ENCODE peak calls at places on chromosomes 5 and 9, in six cellular contexts. One of them, this sample, is unnamed.

GRCh38 chr9:18347381-18348084 is 126.4 kb upstream of the ADAMTSL1 start:
- DNase-seq in brain microvascular endothelial cell: no peak
- DNase-seq in endothelial cell: no peak
- DNase-seq in PC-3: no peak
- DNase-seq in cardiac fibroblast: no peak
- DNase-seq in neural crest cell: no peak
- DNase-seq in this sample: no peak

GRCh38 chr9:18438300-18438925 is 35.5 kb upstream of the ADAMTSL1 start:
- DNase-seq in brain microvascular endothelial cell: peak; percentile 50
- DNase-seq in endothelial cell: peak; percentile 22
- DNase-seq in PC-3: no peak
- DNase-seq in cardiac fibroblast: peak; percentile 70
- DNase-seq in neural crest cell: peak; percentile 29
- DNase-seq in this sample: no peak

GRCh38 chr9:95783426-95783975 is 92.0 kb upstream of the ERCC6L2 start:
- DNase-seq in brain microvascular endothelial cell: peak; percentile 37
- DNase-seq in endothelial cell: no peak
- DNase-seq in PC-3: peak; percentile 32
- DNase-seq in cardiac fibroblast: peak; percentile 33
- DNase-seq in neural crest cell: no peak
- DNase-seq in this sample: peak; percentile 16

GRCh38 chr5:39074009-39074886 is at the start of gene RICTOR:
- DNase-seq in brain microvascular endothelial cell: peak; percentile 84
- DNase-seq in endothelial cell: peak; percentile 94
- DNase-seq in PC-3: peak; percentile 93
- DNase-seq in cardiac fibroblast: peak; percentile 88
- DNase-seq in neural crest cell: peak; percentile 87
- DNase-seq in this sample: peak; percentile 57

GRCh38 chr5:151483176-151483575 is 35.8 kb downstream of the SLC36A1 start:
- DNase-seq in brain microvascular endothelial cell: no peak
- DNase-seq in endothelial cell: no peak
- DNase-seq in PC-3: no peak
- DNase-seq in cardiac fibroblast: peak; percentile 22
- DNase-seq in neural crest cell: no peak
- DNase-seq in this sample: no peak

GRCh38 chr9:133895335-133895734 is 96.8 kb downstream of the VAV2 start:
- DNase-seq in brain microvascular endothelial cell: no peak
- DNase-seq in endothelial cell: no peak
- DNase-seq in PC-3: no peak
- DNase-seq in cardiac fibroblast: no peak
- DNase-seq in neural crest cell: no peak
- DNase-seq in this sample: no peak

GRCh38 chr9:77063645-77064285 is 44.3 kb downstream of the FOXB2 start:
- DNase-seq in brain microvascular endothelial cell: peak; percentile 87
- DNase-seq in endothelial cell: no peak
- DNase-seq in PC-3: peak; percentile 70
- DNase-seq in cardiac fibroblast: peak; percentile 15
- DNase-seq in neural crest cell: no peak
- DNase-seq in this sample: peak; percentile 49

GRCh38 chr9:126454250-126454649 is 127.6 kb downstream of the MVB12B start:
- DNase-seq in brain microvascular endothelial cell: no peak
- DNase-seq in endothelial cell: no peak
- DNase-seq in PC-3: no peak
- DNase-seq in cardiac fibroblast: no peak
- DNase-seq in neural crest cell: no peak
- DNase-seq in this sample: no peak

GRCh38 chr9:35697486-35697885 is 7.8 kb upstream of the TPM2 start:
- DNase-seq in brain microvascular endothelial cell: no peak
- DNase-seq in endothelial cell: no peak
- DNase-seq in PC-3: no peak
- DNase-seq in cardiac fibroblast: no peak
- DNase-seq in neural crest cell: no peak
- DNase-seq in this sample: no peak

GRCh38 chr5:133944263-133945230 is 23.9 kb downstream of the C5orf15 start:
- DNase-seq in brain microvascular endothelial cell: peak; percentile 40
- DNase-seq in endothelial cell: peak; percentile 63
- DNase-seq in PC-3: peak; percentile 82
- DNase-seq in cardiac fibroblast: peak; percentile 70
- DNase-seq in neural crest cell: peak; percentile 51
- DNase-seq in this sample: no peak

DNA sequence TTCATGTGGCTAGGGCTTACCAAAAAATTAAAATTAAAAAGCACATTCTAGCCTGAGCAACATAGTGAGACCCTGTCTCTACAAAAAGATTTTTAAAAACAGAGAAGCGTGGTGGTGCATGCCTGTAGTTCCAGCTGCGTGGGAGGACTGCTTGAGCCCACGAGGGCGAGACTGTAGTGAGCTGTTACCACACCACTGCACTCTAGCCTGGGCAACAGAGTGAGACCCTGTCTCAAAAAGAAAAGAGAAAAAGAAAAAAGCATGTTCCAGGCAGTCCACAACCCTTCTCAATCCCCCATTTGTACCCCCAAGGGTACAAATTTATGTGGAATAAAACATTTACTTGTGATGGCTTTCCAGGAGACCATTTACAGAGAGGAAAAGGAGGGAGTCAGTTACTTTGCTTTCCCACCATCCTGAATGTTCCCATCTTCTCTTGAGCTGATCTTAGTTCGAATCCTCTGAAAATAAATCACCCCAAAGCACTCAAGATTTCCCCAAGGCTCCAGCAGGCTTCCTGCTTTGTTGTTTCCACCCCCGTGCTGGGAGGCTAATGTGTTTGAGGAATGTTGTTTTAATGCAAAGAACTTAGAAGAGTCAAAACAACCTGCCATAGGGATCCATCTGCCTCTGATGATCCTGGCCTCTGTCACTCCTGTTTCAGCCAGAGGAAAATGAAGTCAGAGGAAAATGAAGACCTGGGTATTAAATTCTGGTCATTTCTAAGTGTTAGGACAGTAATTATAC is 384.7 kb downstream of the BNC2 start:
- DNase-seq in brain microvascular endothelial cell: no peak
- DNase-seq in endothelial cell: no peak
- DNase-seq in PC-3: no peak
- DNase-seq in cardiac fibroblast: no peak
- DNase-seq in neural crest cell: no peak
- DNase-seq in this sample: no peak
- TF ChIP-seq CTCF in brain microvascular endothelial cell: no peak
- TF ChIP-seq CTCF in endothelial cell: no peak
- TF ChIP-seq CTCF in PC-3: no peak
- TF ChIP-seq CTCF in cardiac fibroblast: no peak
- TF ChIP-seq CTCF in neural crest cell: no peak
- TF ChIP-seq CTCF in this sample: no peak

GRCh38 chr5:104139840-104140239 is 577.3 kb upstream of the NUDT12 start:
- DNase-seq in brain microvascular endothelial cell: no peak
- DNase-seq in endothelial cell: no peak
- DNase-seq in PC-3: no peak
- DNase-seq in cardiac fibroblast: no peak
- DNase-seq in neural crest cell: no peak
- DNase-seq in this sample: no peak
- TF ChIP-seq CTCF in brain microvascular endothelial cell: no peak
- TF ChIP-seq CTCF in endothelial cell: peak; percentile 54
- TF ChIP-seq CTCF in PC-3: no peak
- TF ChIP-seq CTCF in cardiac fibroblast: no peak
- TF ChIP-seq CTCF in neural crest cell: peak; percentile 33
- TF ChIP-seq CTCF in this sample: no peak

GRCh38 chr5:88834499-88834898 is 48.5 kb downstream of the MEF2C start:
- DNase-seq in brain microvascular endothelial cell: no peak
- DNase-seq in endothelial cell: no peak
- DNase-seq in PC-3: no peak
- DNase-seq in cardiac fibroblast: no peak
- DNase-seq in neural crest cell: no peak
- DNase-seq in this sample: no peak

GRCh38 chr5:88831856-88832255 is 51.1 kb downstream of the MEF2C start:
- DNase-seq in brain microvascular endothelial cell: no peak
- DNase-seq in endothelial cell: no peak
- DNase-seq in PC-3: no peak
- DNase-seq in cardiac fibroblast: no peak
- DNase-seq in neural crest cell: no peak
- DNase-seq in this sample: no peak

GRCh38 chr5:88834108-88834462 is 48.9 kb downstream of the MEF2C start:
- DNase-seq in brain microvascular endothelial cell: no peak
- DNase-seq in endothelial cell: no peak
- DNase-seq in PC-3: no peak
- DNase-seq in cardiac fibroblast: no peak
- DNase-seq in neural crest cell: no peak
- DNase-seq in this sample: no peak

GRCh38 chr5:88836195-88836838 is 46.7 kb downstream of the MEF2C start:
- DNase-seq in brain microvascular endothelial cell: peak; percentile 60
- DNase-seq in endothelial cell: no peak
- DNase-seq in PC-3: no peak
- DNase-seq in cardiac fibroblast: peak; percentile 58
- DNase-seq in neural crest cell: no peak
- DNase-seq in this sample: no peak

GRCh38 chr5:88833371-88834107 is 49.4 kb downstream of the MEF2C start:
- DNase-seq in brain microvascular endothelial cell: peak; percentile 85
- DNase-seq in endothelial cell: no peak
- DNase-seq in PC-3: no peak
- DNase-seq in cardiac fibroblast: peak; percentile 86
- DNase-seq in neural crest cell: no peak
- DNase-seq in this sample: peak; percentile 66
- TF ChIP-seq CTCF in brain microvascular endothelial cell: no peak
- TF ChIP-seq CTCF in endothelial cell: no peak
- TF ChIP-seq CTCF in PC-3: no peak
- TF ChIP-seq CTCF in cardiac fibroblast: no peak
- TF ChIP-seq CTCF in neural crest cell: no peak
- TF ChIP-seq CTCF in this sample: no peak

DNA sequence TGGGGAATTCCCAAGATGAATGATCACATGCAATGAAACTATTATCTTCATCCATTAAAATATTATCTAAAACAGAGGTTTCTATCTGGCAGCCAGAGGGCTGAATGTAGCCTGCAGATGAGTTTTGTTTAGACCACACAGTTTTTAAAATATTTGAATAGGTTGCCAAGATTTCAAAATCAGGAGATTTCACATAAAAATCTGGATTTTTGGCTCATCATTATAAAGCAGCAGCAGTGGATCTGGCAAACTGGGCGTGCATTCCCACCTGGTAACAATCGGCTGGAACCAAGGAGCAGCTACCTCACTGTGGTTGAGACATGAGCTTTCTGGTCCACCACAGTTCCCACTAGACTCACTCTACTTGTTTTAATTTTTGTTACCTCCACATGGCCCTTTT is 155.1 kb downstream of the BNC2 start:
- DNase-seq in brain microvascular endothelial cell: no peak
- DNase-seq in endothelial cell: no peak
- DNase-seq in PC-3: no peak
- DNase-seq in cardiac fibroblast: peak; percentile 56
- DNase-seq in neural crest cell: no peak
- DNase-seq in this sample: peak; percentile 64
- TF ChIP-seq CTCF in brain microvascular endothelial cell: no peak
- TF ChIP-seq CTCF in endothelial cell: no peak
- TF ChIP-seq CTCF in PC-3: no peak
- TF ChIP-seq CTCF in cardiac fibroblast: peak; percentile 0
- TF ChIP-seq CTCF in neural crest cell: no peak
- TF ChIP-seq CTCF in this sample: no peak

DNA sequence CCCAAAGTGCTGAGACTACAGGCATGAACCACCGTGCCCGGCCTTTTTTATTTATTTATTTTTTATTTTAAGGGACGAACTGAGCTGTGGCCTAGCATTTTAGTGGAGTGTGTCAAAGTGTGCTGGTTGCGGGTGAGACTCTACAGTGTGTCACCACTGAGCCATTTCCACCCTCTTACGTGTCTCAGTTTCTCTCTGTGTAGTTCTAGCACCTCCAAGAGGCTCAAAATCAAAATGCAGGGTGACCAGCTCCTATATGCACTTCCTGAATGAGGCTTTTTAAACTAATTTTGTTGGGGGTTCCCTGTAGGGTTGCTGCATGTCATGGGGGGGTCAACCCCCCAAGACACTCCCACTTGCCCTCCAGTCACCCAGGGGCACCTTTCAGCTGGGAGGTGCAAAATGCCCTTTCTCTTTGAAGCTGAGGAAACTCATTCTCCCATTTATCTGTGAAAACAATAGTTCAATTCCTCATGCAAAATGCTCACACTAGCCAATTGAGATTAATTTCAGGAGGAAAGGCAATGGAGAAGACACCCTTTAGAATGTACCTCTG is 69.3 kb downstream of the COL15A1 start:
- DNase-seq in brain microvascular endothelial cell: no peak
- DNase-seq in endothelial cell: no peak
- DNase-seq in PC-3: no peak
- DNase-seq in cardiac fibroblast: no peak
- DNase-seq in neural crest cell: no peak
- DNase-seq in this sample: no peak
- TF ChIP-seq CTCF in brain microvascular endothelial cell: peak; percentile 11
- TF ChIP-seq CTCF in endothelial cell: no peak
- TF ChIP-seq CTCF in PC-3: no peak
- TF ChIP-seq CTCF in cardiac fibroblast: peak; percentile 39
- TF ChIP-seq CTCF in neural crest cell: no peak
- TF ChIP-seq CTCF in this sample: no peak

DNA sequence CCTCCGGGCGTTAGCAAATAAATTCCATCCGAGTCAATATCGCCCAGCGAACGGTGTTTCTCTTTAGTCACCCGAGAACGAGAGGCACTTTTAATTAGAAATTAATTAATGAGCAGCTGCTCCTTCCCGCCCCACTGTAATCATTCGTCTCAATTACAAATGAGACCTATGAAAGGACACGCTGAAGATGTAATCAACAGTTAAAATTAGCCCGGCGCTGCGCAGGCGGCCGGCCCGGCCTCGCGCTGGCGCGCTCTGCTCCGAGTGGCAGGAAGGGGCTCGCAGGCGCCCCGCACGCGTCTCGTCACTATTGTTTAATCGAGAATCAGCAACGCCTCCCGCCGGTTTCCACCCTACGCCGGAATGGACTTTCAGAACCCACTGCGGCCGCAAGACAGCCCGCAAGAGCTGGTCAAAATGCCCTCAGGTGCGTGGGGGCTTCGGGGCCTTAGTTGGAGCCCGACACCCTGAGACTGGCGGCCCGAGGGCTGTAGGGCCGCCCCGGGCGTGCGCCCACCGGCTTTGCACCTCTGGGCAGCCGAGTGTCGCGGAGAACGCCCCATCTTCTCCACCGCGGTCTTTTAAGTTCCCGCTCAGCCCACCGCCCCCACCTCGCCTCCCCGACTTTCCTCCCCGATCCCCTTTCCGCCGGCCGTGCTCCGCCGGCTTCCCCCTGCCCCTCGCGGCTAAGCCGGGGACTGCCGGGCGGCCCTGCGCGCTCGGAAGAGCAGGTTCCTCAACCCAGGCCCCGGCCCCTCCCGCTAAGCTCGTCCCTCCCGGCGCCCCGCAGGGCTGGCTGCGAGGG is 597 bp upstream of the IRX4 start:
- DNase-seq in brain microvascular endothelial cell: no peak
- DNase-seq in endothelial cell: peak; percentile 61
- DNase-seq in PC-3: peak; percentile 14
- DNase-seq in cardiac fibroblast: no peak
- DNase-seq in neural crest cell: no peak
- DNase-seq in this sample: no peak
- TF ChIP-seq CTCF in brain microvascular endothelial cell: peak; percentile 33
- TF ChIP-seq CTCF in endothelial cell: peak; percentile 43
- TF ChIP-seq CTCF in PC-3: no peak
- TF ChIP-seq CTCF in cardiac fibroblast: no peak
- TF ChIP-seq CTCF in neural crest cell: peak; percentile 63
- TF ChIP-seq CTCF in this sample: peak; percentile 9

This sample was measured in astrocyte of the cerebellum.